ENCODE peak calls at places on chromosome 16, in six cellular contexts. One of them, this sample, is unnamed.

GRCh38 chr16:19745286-19746018 is 27.4 kb downstream of the IQCK start:
- DNase-seq in ovary: no peak
- DNase-seq in transverse colon: no peak
- DNase-seq in A549: no peak
- DNase-seq in K562: no peak
- DNase-seq in tibial nerve: peak; percentile 25
- DNase-seq in this sample: no peak

GRCh38 chr16:90019543-90020259 is 445 bp upstream of the DBNDD1 start:
- DNase-seq in transverse colon: peak; percentile 62
- DNase-seq in tibial nerve: no peak
- DNase-seq in ovary: peak; percentile 52
- DNase-seq in A549: peak; percentile 47
- DNase-seq in K562: peak; percentile 89
- DNase-seq in this sample: no peak

GRCh38 chr16:52117171-52117570 is 429.8 kb downstream of the TOX3 start:
- DNase-seq in A549: no peak
- DNase-seq in tibial nerve: no peak
- DNase-seq in transverse colon: no peak
- DNase-seq in ovary: no peak
- DNase-seq in K562: no peak
- DNase-seq in this sample: no peak

GRCh38 chr16:28898942-28899341 is 20.7 kb downstream of the ATP2A1 start:
- DNase-seq in K562: no peak
- DNase-seq in transverse colon: no peak
- DNase-seq in ovary: no peak
- DNase-seq in A549: no peak
- DNase-seq in tibial nerve: no peak
- DNase-seq in this sample: no peak

GRCh38 chr16:22326771-22327445 is 29.7 kb downstream of the POLR3E start:
- DNase-seq in ovary: no peak
- DNase-seq in A549: no peak
- DNase-seq in K562: no peak
- DNase-seq in tibial nerve: no peak
- DNase-seq in transverse colon: no peak
- DNase-seq in this sample: peak; percentile 72

GRCh38 chr16:19389246-19389645 is 28.4 kb upstream of the TMC5 start:
- DNase-seq in K562: peak; percentile 67
- DNase-seq in tibial nerve: no peak
- DNase-seq in ovary: no peak
- DNase-seq in transverse colon: peak; percentile 84
- DNase-seq in A549: peak; percentile 68
- DNase-seq in this sample: no peak

GRCh38 chr16:9787717-9788116 is 394.5 kb downstream of the GRIN2A start:
- DNase-seq in K562: peak; percentile 43
- DNase-seq in transverse colon: no peak
- DNase-seq in ovary: no peak
- DNase-seq in tibial nerve: no peak
- DNase-seq in A549: peak; percentile 7
- DNase-seq in this sample: no peak

GRCh38 chr16:51392651-51393187 is 241.6 kb upstream of the SALL1 start:
- DNase-seq in A549: no peak
- DNase-seq in transverse colon: no peak
- DNase-seq in tibial nerve: peak; percentile 37
- DNase-seq in ovary: no peak
- DNase-seq in K562: no peak
- DNase-seq in this sample: no peak

GRCh38 chr16:53094013-53094630 is 39.3 kb downstream of the CHD9 start:
- DNase-seq in A549: peak; percentile 74
- DNase-seq in K562: peak; percentile 61
- DNase-seq in transverse colon: peak; percentile 90
- DNase-seq in tibial nerve: no peak
- DNase-seq in ovary: peak; percentile 40
- DNase-seq in this sample: no peak

GRCh38 chr16:80931985-80932720 is 74.5 kb downstream of the CMC2 start:
- DNase-seq in tibial nerve: no peak
- DNase-seq in ovary: peak; percentile 71
- DNase-seq in transverse colon: peak; percentile 41
- DNase-seq in K562: peak; percentile 25
- DNase-seq in A549: peak; percentile 71
- DNase-seq in this sample: peak; percentile 92

GRCh38 chr16:73459586-73459985 is 411.7 kb upstream of the ZFHX3 start:
- DNase-seq in tibial nerve: no peak
- DNase-seq in transverse colon: no peak
- DNase-seq in K562: no peak
- DNase-seq in A549: no peak
- DNase-seq in ovary: no peak
- DNase-seq in this sample: peak; percentile 29

GRCh38 chr16:89646906-89647305 is 10.6 kb downstream of the CHMP1A start:
- DNase-seq in ovary: no peak
- DNase-seq in transverse colon: no peak
- DNase-seq in tibial nerve: no peak
- DNase-seq in A549: no peak
- DNase-seq in K562: no peak
- DNase-seq in this sample: no peak

GRCh38 chr16:30430428-30430970 is 669 bp upstream of the DCTPP1 start:
- DNase-seq in A549: no peak
- DNase-seq in K562: peak; percentile 69
- DNase-seq in transverse colon: no peak
- DNase-seq in ovary: peak; percentile 47
- DNase-seq in tibial nerve: no peak
- DNase-seq in this sample: no peak

GRCh38 chr16:67528222-67528869 is at the start of gene RIPOR1:
- DNase-seq in transverse colon: peak; percentile 62
- DNase-seq in K562: peak; percentile 94
- DNase-seq in ovary: peak; percentile 68
- DNase-seq in A549: peak; percentile 42
- DNase-seq in tibial nerve: no peak
- DNase-seq in this sample: no peak

GRCh38 chr16:4591706-4592470 is 22.8 kb downstream of the UBALD1 start:
- DNase-seq in tibial nerve: no peak
- DNase-seq in ovary: no peak
- DNase-seq in transverse colon: no peak
- DNase-seq in K562: no peak
- DNase-seq in A549: no peak
- DNase-seq in this sample: no peak

DNA sequence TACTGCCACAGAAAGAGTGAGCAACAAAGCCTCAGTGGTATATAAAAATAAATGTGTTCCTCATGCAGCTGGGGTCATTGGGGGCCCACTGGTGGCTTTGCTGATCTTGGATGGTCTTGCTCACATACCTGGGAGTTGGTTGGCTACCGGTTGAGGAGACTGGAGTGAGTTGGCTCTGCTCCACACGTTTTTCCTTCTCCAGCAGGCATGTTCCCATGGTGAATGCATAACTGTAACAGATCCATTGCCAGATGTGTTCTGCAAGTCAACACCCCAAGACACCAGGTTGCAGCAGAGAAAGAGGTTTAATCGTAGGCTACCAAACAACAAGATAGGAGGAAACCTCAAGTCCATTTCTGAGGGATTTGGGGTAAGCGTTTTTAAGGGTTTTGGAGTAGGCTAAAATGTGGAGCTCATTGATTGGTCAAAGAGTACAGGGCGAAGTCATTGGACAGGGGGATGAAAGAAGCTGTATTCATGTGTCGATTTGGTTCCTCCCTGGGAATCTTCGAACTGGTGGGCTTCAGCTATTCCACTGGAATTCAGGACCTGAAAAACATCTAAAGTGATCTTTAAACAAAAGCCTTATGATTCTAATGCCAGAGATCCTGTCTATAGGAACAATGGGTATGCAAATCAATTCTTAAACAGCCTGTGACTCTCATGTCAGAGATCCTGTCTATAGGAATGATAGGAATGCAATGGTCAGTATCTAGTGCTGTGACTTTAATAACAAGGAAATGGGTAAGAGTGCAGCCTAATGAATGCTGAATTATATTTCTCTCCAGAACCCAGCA is 467.5 kb upstream of the C16orf82 start:
- DNase-seq in K562: no peak
- DNase-seq in tibial nerve: no peak
- DNase-seq in transverse colon: no peak
- DNase-seq in A549: no peak
- DNase-seq in ovary: no peak
- DNase-seq in this sample: peak; percentile 45
- H3K27ac ChIP-seq in K562: no peak overlapping the region
- H3K27ac ChIP-seq in tibial nerve: no peak overlapping the region
- H3K27ac ChIP-seq in transverse colon: no peak overlapping the region
- H3K27ac ChIP-seq in A549: no peak overlapping the region
- H3K27ac ChIP-seq in ovary: no peak overlapping the region
- H3K27ac ChIP-seq in this sample: no peak overlapping the region

DNA sequence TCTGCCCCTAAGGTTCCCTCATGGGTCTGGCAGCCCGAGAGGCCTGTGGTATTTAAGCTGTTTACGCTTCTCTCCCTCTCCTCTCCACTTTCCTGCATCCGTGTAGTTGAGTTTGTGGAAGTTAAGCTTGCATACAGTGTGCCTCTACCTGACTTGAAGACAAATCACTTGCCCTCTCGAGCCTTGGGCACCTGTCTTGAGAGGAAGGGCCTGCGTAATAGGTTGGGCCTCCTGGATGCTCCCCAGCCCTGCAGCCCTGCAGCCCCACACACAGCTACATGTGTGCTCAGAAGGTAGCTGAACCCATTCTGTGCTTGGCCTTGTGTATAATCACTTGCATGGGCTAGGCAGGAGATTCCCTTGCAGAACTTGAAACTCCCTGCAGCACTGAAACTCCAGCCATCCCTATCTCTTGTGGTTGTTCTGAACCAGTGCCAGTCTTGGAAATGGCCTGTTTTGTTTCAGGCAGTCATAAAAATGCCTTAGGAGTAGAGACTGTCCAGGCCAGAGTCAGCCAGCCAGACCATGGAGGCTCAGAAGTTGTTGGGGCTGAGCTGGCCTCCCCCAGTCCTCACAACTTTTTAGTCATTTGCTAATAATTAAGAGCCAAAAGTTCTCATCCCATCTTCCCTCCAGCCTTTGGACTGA is 134.6 kb downstream of the CLEC16A start:
- DNase-seq in ovary: peak; percentile 65
- DNase-seq in K562: no peak
- DNase-seq in transverse colon: peak; percentile 56
- DNase-seq in A549: no peak
- DNase-seq in tibial nerve: no peak
- DNase-seq in this sample: no peak
- TF ChIP-seq EP300 in ovary: no peak
- TF ChIP-seq EP300 in K562: no peak
- TF ChIP-seq EP300 in transverse colon: peak; percentile 43
- TF ChIP-seq EP300 in A549: no peak
- TF ChIP-seq EP300 in tibial nerve: no peak
- TF ChIP-seq EP300 in this sample: no peak

DNA sequence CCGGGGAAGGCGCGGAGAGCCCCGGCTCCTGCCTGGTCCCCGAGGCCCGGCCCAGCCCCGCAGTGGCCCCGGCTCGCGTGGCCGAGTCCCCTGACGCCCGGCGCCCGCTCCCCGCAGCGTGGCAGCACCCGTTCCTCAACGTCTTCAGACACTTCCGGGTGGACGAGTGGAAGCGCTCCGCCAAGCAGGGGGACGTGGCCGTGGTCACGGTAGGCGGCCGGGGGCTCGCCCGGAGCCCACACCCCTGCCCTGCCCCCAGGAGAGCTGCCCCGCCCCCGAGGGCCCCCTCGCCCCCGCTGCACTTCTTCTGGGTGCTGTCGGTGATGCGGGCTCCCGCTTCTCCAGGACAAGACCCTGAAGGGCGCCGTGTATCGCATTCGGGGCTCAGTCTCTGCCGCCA is 481 bp downstream of the WDR90 start:
- DNase-seq in ovary: no peak
- DNase-seq in K562: no peak
- DNase-seq in tibial nerve: no peak
- DNase-seq in A549: no peak
- DNase-seq in transverse colon: no peak
- DNase-seq in this sample: no peak
- H3K27ac ChIP-seq in ovary: no peak overlapping the region
- H3K27ac ChIP-seq in K562: no peak overlapping the region
- H3K27ac ChIP-seq in tibial nerve: peak overlapping the region; percentile 90
- H3K27ac ChIP-seq in A549: peak overlapping the region; percentile 90
- H3K27ac ChIP-seq in transverse colon: peak overlapping the region; percentile 93
- H3K27ac ChIP-seq in this sample: peak overlapping the region; percentile 92

GRCh38 chr16:69476920-69477418 is 52.5 kb downstream of the CYB5B start:
- DNase-seq in transverse colon: no peak
- DNase-seq in K562: peak; percentile 29
- DNase-seq in tibial nerve: no peak
- DNase-seq in A549: peak; percentile 73
- DNase-seq in ovary: no peak
- DNase-seq in this sample: no peak
- TF ChIP-seq EP300 in transverse colon: no peak
- TF ChIP-seq EP300 in K562: peak; percentile 60
- TF ChIP-seq EP300 in tibial nerve: no peak
- TF ChIP-seq EP300 in A549: no peak
- TF ChIP-seq EP300 in ovary: no peak
- TF ChIP-seq EP300 in this sample: no peak

GRCh38 chr16:75250089-75250808 is 1.2 kb downstream of the BCAR1 start:
- DNase-seq in K562: no peak
- DNase-seq in ovary: peak; percentile 39
- DNase-seq in tibial nerve: no peak
- DNase-seq in transverse colon: peak; percentile 81
- DNase-seq in A549: no peak
- DNase-seq in this sample: no peak
- H3K27ac ChIP-seq in K562: peak overlapping the region; percentile 82
- H3K27ac ChIP-seq in ovary: peak overlapping the region; percentile 34
- H3K27ac ChIP-seq in tibial nerve: peak overlapping the region; percentile 99
- H3K27ac ChIP-seq in transverse colon: peak overlapping the region; percentile 97
- H3K27ac ChIP-seq in A549: peak overlapping the region; percentile 89
- H3K27ac ChIP-seq in this sample: peak overlapping the region; percentile 95

This sample was measured in esophagus muscularis mucosa.